ENCODE peak calls at places on chromosomes 13 and 19, in ten cellular contexts. V is NCI-H2029; M is activated CD4-positive, alpha-beta T cell treated with anti-CD3 and anti-CD28 coated beads, Interleukin-2, amount 10 ng/mL, durations not matched to agents 7 days and 5 days; I is Right ventricle myocardium superior; S is NB4; A is activated T-cell treated with anti-CD3 and anti-CD28 coated beads for 1 hour; L is stimulated activated CD8-positive, alpha-beta memory T cell treated with anti-CD3 and anti-CD28 coated beads, Interleukin-15, amount 100 ng/mL, for 4 hours; U is T-helper 2 cell; X is pulmonary artery endothelial cell; W is B cell. H is an unnamed sample.

GRCh38 chr13:33052446-33052845 is 36.2 kb downstream of the KL start:
- DNase-seq in V (no peak), M (no peak), I (no peak), S (no peak), A (no peak), L (no peak), U (no peak), X (no peak), W (no peak), H (no peak)

GRCh38 chr13:33257786-33258185 is 27.8 kb downstream of the STARD13 start:
- DNase-seq in V (no peak), M (no peak), I (no peak), S (no peak), A (no peak), L (no peak), U (no peak), X (no peak), W (no peak), H (no peak)

GRCh38 chr19:38649305-38650179 is 2.1 kb downstream of the ACTN4 start:
- DNase-seq in V (peak; percentile 84), M (no peak), I (no peak), S (no peak), A (no peak), L (no peak), U (no peak), X (no peak), W (no peak), H (no peak)

GRCh38 chr13:77036294-77036693 is 9.3 kb upstream of the FBXL3 start:
- DNase-seq in V (no peak), M (no peak), I (no peak), S (no peak), A (no peak), L (no peak), U (no peak), X (no peak), W (no peak), H (no peak)

GRCh38 chr19:32397736-32398135 is 7.8 kb upstream of the DPY19L3 start:
- DNase-seq in V (no peak), M (no peak), I (no peak), S (no peak), A (no peak), L (no peak), U (no peak), X (no peak), W (no peak), H (no peak)

GRCh38 chr13:44088911-44089851 is 209.5 kb downstream of the LACC1 start:
- DNase-seq in V (no peak), M (no peak), I (no peak), S (peak; percentile 24), A (no peak), L (no peak), U (peak; percentile 8), X (no peak), W (no peak), H (no peak)

GRCh38 chr19:35718345-35719041 is 690 bp downstream of the KMT2B start:
- DNase-seq in V (no peak), M (peak; percentile 54), I (no peak), S (peak; percentile 42), A (peak; percentile 36), L (peak; percentile 50), U (peak; percentile 68), X (no peak), W (peak; percentile 55), H (peak; percentile 27)

GRCh38 chr13:54733639-54734038 is 1705.0 kb downstream of the OLFM4 start:
- DNase-seq in V (no peak), M (no peak), I (no peak), S (peak; percentile 40), A (no peak), L (no peak), U (no peak), X (no peak), W (no peak), H (no peak)

GRCh38 chr13:26678796-26679195 is 81.8 kb downstream of the GPR12 start:
- DNase-seq in V (no peak), M (no peak), I (no peak), S (no peak), A (no peak), L (no peak), U (no peak), X (no peak), W (no peak), H (no peak)

GRCh38 chr13:97188207-97188606 is 33.9 kb upstream of the MBNL2 start:
- DNase-seq in V (no peak), M (no peak), I (no peak), S (no peak), A (no peak), L (no peak), U (no peak), X (no peak), W (no peak), H (no peak)

GRCh38 chr13:42836930-42837329 is 55.5 kb downstream of the FAM216B start:
- DNase-seq in V (no peak), M (no peak), I (no peak), S (no peak), A (no peak), L (no peak), U (no peak), X (no peak), W (no peak), H (no peak)

GRCh38 chr13:77422724-77423123 is 95.8 kb upstream of the MYCBP2 start:
- DNase-seq in V (no peak), M (no peak), I (no peak), S (no peak), A (no peak), L (no peak), U (no peak), X (no peak), W (no peak), H (no peak)

GRCh38 chr13:79423801-79424642 is 18.0 kb upstream of the RBM26 start:
- DNase-seq in V (no peak), M (peak; percentile 29), I (no peak), S (peak; percentile 65), A (no peak), L (no peak), U (peak; percentile 76), X (no peak), W (no peak), H (peak; percentile 7)

GRCh38 chr13:73387318-73387717 is 328.5 kb downstream of the KLF5 start:
- DNase-seq in V (no peak), M (no peak), I (no peak), S (no peak), A (no peak), L (no peak), U (no peak), X (no peak), W (no peak), H (no peak)

GRCh38 chr13:113398963-113399754 is 35.2 kb upstream of the GRTP1 start:
- DNase-seq in V (no peak), M (no peak), I (no peak), S (no peak), A (no peak), L (no peak), U (no peak), X (no peak), W (no peak), H (no peak)

GRCh38 chr19:9786342-9786741 is 17.8 kb upstream of the ZNF846 start:
- DNase-seq in V (no peak), M (no peak), I (no peak), S (peak; percentile 32), A (no peak), L (no peak), U (no peak), X (no peak), W (no peak), H (no peak)

GRCh38 chr19:3932931-3933810 is at the start of gene NMRK2:
- DNase-seq in V (no peak), M (no peak), I (peak; percentile 76), S (no peak), A (no peak), L (no peak), U (no peak), X (no peak), W (no peak), H (no peak)

GRCh38 chr13:28744656-28745055 is 25.9 kb upstream of the SLC46A3 start:
- DNase-seq in V (no peak), M (no peak), I (no peak), S (no peak), A (no peak), L (no peak), U (no peak), X (no peak), W (no peak), H (no peak)

GRCh38 chr19:18149596-18149975 is 3.4 kb upstream of the PIK3R2 start:
- DNase-seq in V (no peak), M (no peak), I (no peak), S (no peak), A (no peak), L (no peak), U (no peak), X (no peak), W (no peak), H (no peak)

GRCh38 chr13:113766035-113766800 is 7.2 kb downstream of the TMEM255B start:
- DNase-seq in V (no peak), M (no peak), I (no peak), S (no peak), A (no peak), L (no peak), U (no peak), X (no peak), W (peak; percentile 32), H (no peak)

GRCh38 chr19:6048808-6049405 is 61.4 kb downstream of the RFX2 start:
- DNase-seq in V (peak; percentile 64), M (peak; percentile 85), I (peak; percentile 86), S (peak; percentile 74), A (peak; percentile 72), L (peak; percentile 46), U (peak; percentile 73), X (no peak), W (peak; percentile 77), H (peak; percentile 75)

GRCh38 chr19:55663846-55664536 is 9.2 kb downstream of the U2AF2 start:
- DNase-seq in V (no peak), M (no peak), I (no peak), S (no peak), A (no peak), L (no peak), U (no peak), X (no peak), W (no peak), H (no peak)

GRCh38 chr13:99991806-99992242 is 10.2 kb downstream of the ZIC2 start:
- DNase-seq in V (no peak), M (no peak), I (no peak), S (no peak), A (no peak), L (no peak), U (no peak), X (no peak), W (no peak), H (no peak)

GRCh38 chr13:99425485-99426341 is 75.6 kb upstream of the TM9SF2 start:
- DNase-seq in V (no peak), M (peak; percentile 69), I (no peak), S (peak; percentile 48), A (no peak), L (peak; percentile 34), U (peak; percentile 57), X (no peak), W (peak; percentile 80), H (peak; percentile 41)